ENCODE peak calls at places on chromosomes 5 and 9, in four cellular contexts. T, W, E and F are unnamed samples.

GRCh38 chr5:3428355-3428754 is 167.3 kb upstream of the IRX1 start:
- DNase-seq in T (no peak), E (peak; percentile 44), W (no peak), F (no peak)

GRCh38 chr5:40906351-40906751 is 2.9 kb upstream of the C7 start:
- DNase-seq in T (no peak), W (peak; percentile 63), E (no peak), F (no peak)

GRCh38 chr9:98998441-98999151 is 54.9 kb downstream of the COL15A1 start:
- DNase-seq in E (peak; percentile 77), W (peak; percentile 56), T (peak; percentile 64), F (peak; percentile 71)

GRCh38 chr9:104911029-104911607 is 16.8 kb downstream of the ABCA1 start:
- DNase-seq in E (no peak), W (peak; percentile 71), T (no peak), F (no peak)

GRCh38 chr9:136623016-136623848 is 39.5 kb upstream of the EGFL7 start:
- DNase-seq in T (no peak), W (no peak), E (no peak), F (no peak)

GRCh38 chr5:167773902-167774301 is 517.5 kb upstream of the WWC1 start:
- DNase-seq in T (no peak), W (no peak), E (no peak), F (no peak)

GRCh38 chr9:9214052-9214451 is 1398.8 kb downstream of the PTPRD start:
- DNase-seq in W (no peak), T (no peak), E (no peak), F (no peak)

GRCh38 chr5:94830520-94830919 is 212.1 kb downstream of the SLF1 start:
- DNase-seq in T (peak; percentile 8), W (no peak), E (peak; percentile 6), F (no peak)

GRCh38 chr5:134103397-134103796 is 11.1 kb upstream of the TCF7 start:
- DNase-seq in T (no peak), E (no peak), W (no peak), F (no peak)

GRCh38 chr9:20570086-20570485 is 52.2 kb downstream of the MLLT3 start:
- DNase-seq in T (no peak), E (no peak), W (peak; percentile 51), F (no peak)

GRCh38 chr5:180803181-180804128 is 849 bp upstream of the MGAT1 start:
- DNase-seq in T (no peak), E (peak; percentile 42), W (no peak), F (no peak)

GRCh38 chr9:108180511-108180910 is 675.3 kb downstream of the ACTL7B start:
- DNase-seq in W (no peak), E (no peak), T (peak; percentile 18), F (no peak)

GRCh38 chr5:165497707-165498106 is 1992.3 kb downstream of the MAT2B start:
- DNase-seq in T (peak; percentile 1), W (peak; percentile 3), E (peak; percentile 30), F (peak; percentile 35)

DNA sequence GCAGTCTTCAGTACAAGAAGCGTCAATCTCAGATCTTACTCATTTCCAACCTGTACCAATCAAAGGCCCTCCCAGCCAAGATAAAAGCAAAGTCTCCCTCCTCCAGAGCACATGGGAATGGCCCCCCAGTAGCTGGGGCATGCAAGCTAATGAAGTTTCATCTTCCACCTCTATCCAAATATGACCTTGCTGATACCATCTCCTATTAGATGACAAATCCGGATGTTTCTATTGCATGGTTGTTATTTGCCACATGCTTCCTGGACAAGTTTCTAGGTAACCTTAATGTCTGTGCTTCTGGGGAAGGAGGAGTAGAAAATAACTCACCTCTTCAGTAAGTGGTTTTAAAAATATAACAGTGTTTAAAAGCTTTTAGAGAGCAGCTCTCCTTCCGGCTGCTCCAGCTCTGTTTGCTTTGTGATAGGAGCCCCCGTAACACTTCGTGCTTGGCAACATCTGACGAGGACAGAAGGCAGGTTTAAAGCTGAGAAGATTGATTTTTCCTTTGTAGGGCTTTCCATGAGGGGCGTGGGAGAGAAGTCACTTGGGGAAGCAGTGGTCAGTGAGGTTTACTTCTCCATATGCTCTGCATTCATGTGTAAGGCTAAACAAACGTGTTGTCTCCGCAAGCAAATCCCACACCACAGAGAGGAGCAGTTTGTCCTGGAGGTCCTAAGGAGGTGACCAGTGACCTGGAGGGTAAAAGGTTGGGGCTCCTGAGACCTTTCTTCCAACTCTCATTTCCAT is 40.3 kb upstream of the GLRX start:
- DNase-seq in T (no peak), E (peak; percentile 63), W (no peak), F (no peak)
- H3K4me3 ChIP-seq in T (no peak overlapping the region), E (no peak overlapping the region), W (no peak overlapping the region), F (no peak overlapping the region)

DNA sequence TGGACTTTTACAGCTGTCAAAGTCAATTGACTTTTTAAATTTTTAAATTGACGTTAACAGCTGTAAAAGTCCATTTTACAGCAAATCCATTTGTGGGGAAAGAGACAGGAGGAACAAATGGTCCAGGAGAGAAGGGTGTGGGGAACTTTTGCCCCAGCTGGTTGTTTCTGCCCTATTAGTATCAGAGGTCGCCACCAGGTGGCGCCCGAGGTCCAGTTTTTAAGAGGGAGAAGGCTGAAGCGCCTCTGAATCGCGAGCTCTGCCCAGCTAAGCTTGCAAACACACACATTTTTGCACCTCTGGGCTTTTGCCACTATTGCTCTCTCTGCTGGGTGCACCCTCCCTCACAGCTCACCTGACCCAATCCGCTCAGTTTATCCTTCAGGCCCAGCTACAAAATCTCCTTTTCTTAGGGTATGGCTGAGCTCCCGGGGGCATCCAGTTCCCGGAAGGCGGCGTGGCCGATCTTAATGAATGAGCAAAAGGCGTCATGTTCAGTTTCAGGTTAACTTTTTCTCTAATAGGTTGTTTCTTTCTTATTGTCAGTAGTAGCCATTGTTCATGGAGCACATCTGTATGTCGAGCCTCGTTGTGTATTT is 6.3 kb upstream of the TTLL11 start:
- DNase-seq in T (peak; percentile 82), E (peak; percentile 89), W (peak; percentile 74), F (peak; percentile 60)
- H3K4me3 ChIP-seq in T (no peak overlapping the region), E (no peak overlapping the region), W (no peak overlapping the region), F (no peak overlapping the region)

GRCh38 chr5:149685494-149685893 is 44.6 kb upstream of the PPARGC1B start:
- DNase-seq in E (no peak), T (no peak), W (no peak), F (no peak)

GRCh38 chr5:149684371-149684770 is 45.7 kb upstream of the PPARGC1B start:
- DNase-seq in E (no peak), T (no peak), W (no peak), F (no peak)

GRCh38 chr5:149687789-149688188 is 42.3 kb upstream of the PPARGC1B start:
- DNase-seq in T (no peak), W (no peak), E (no peak), F (no peak)

GRCh38 chr5:149693482-149693881 is 36.6 kb upstream of the PPARGC1B start:
- DNase-seq in W (no peak), T (no peak), E (no peak), F (no peak)

DNA sequence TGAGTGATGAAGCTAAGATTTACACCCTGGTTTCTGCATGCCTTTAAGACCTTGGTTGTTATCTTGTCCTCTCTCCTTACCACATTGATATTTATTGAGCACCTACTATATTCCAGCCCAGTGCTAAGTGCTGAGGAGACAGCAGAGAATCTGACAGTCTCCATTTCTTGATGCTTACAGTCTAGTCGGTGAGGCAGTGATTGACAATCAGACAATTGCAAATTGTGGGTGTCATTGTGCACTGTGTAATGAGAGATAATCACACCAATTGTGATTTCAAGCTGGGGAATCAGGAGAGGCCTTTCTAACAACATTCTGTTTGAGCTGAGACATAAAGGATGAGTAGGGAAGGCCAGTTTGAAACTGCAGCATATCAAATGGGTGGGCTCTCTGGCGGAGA is 41.7 kb upstream of the PPARGC1B start:
- DNase-seq in T (no peak), E (no peak), W (no peak), F (no peak)
- H3K4me3 ChIP-seq in T (no peak overlapping the region), E (no peak overlapping the region), W (no peak overlapping the region), F (no peak overlapping the region)

GRCh38 chr5:2044041-2044440 is 161.3 kb upstream of the IRX4 start:
- DNase-seq in T (no peak), E (no peak), W (no peak), F (no peak)

GRCh38 chr5:2039180-2039531 is 156.4 kb upstream of the IRX4 start:
- DNase-seq in T (no peak), W (no peak), E (peak; percentile 15), F (no peak)

GRCh38 chr5:2036885-2037284 is 154.2 kb upstream of the IRX4 start:
- DNase-seq in T (no peak), E (no peak), W (no peak), F (no peak)

DNA sequence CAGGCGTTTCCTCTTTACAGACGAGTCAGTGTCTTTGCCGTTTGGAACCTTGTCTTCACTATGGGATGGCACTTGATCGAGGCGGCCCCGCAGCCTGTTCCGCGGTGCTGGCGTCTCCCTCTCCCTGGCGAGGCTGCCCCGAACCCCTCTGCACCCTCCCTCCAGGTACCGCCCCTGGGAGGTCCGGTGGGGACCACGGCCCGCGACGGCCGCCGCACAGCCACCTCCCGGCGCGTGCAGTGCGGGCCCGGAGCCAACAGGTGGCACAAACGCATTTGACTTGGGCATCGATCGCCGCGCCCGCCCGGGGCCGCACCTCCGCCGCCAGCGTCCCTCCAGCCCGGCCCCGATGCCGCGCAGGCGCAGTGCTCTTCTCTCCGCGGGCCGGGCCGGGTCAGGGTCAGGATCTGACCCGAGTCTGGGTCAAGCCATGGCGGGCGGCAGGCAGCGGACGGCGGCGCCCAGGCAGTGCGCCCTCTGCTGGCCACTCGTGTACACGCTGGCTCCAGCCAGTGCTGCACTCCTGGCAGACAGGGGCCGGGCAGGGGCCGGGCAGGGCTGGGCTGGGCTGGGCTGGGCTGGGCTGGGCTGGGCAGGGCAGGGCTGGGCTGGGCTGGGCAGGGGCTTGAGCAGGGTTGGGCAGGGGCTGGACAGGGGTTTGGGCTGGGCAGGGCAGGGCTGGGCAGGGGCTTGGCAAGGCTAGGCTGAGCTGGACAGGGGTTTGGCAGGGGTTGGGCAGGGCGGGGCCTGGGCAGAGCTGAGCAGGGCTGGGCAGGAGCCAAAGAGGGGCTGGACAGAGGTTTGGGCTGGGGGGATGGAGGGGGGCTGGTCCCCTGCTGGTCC is 155.8 kb upstream of the IRX4 start:
- DNase-seq in W (peak; percentile 3), E (peak; percentile 92), T (peak; percentile 42), F (peak; percentile 90)
- H3K4me3 ChIP-seq in W (no peak overlapping the region), E (peak overlapping the region; percentile 31), T (no peak overlapping the region), F (peak overlapping the region; percentile 58)

GRCh38 chr5:132103969-132104391 is 30.4 kb downstream of the CSF2 start:
- DNase-seq in E (no peak), T (no peak), W (no peak), F (no peak)
- H3K4me3 ChIP-seq in E (no peak overlapping the region), T (no peak overlapping the region), W (no peak overlapping the region), F (no peak overlapping the region)

DNA sequence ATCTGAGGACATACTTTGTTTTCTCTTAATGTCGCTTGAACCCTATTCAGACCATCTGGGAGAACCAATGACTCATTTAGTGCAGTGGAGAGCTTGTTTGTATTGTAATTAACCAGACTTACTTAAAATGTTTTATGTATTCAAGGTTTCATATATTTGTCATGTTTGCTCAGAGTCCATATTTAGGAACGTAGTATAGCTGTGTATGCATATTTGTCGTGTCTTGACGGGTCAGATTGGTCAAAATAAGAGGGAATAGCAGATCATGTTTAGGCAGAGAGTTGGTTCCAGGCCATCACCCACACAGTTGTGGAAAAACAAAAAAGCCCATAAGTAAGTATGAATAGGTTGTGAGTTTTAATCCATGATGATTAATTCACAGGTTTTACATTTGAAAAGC is 150.0 kb upstream of the NTRK2 start:
- DNase-seq in W (no peak), E (no peak), T (no peak), F (no peak)
- H3K4me3 ChIP-seq in W (no peak overlapping the region), E (no peak overlapping the region), T (no peak overlapping the region), F (no peak overlapping the region)

GRCh38 chr9:35618325-35618727 is at the start of gene CD72:
- DNase-seq in T (no peak), E (no peak), W (no peak), F (no peak)
- H3K4me3 ChIP-seq in T (peak within 1 kb of the TSS; percentile 37), E (peak within 1 kb of the TSS; percentile 28), W (peak within 1 kb of the TSS; percentile 43), F (peak within 1 kb of the TSS; percentile 41)